ENCODE peak calls at places on chromosomes 4 and X, in nine cellular contexts. C is ovary, I is NB4, P is A549, X is stomach, F is right lobe of liver, D is tibial nerve, W is heart left ventricle, T is suprapubic skin. J is an unnamed sample.

GRCh38 chrX:45070116-45071007 is 130.3 kb downstream of the DIPK2B start:
- DNase-seq in C (no peak), I (peak), P (peak), X (no peak), F (no peak), D (peak), W (no peak), T (no peak), J (no peak)

GRCh38 chrX:9131066-9131465 is 97.1 kb upstream of the FAM9B start:
- DNase-seq in C (no peak), I (no peak), P (no peak), X (no peak), F (no peak), D (no peak), W (no peak), T (no peak), J (no peak)

GRCh38 chr4:159298502-159298901 is 195.6 kb downstream of the RAPGEF2 start:
- DNase-seq in C (no peak), I (no peak), P (no peak), X (no peak), F (no peak), D (no peak), W (no peak), T (no peak), J (no peak)

GRCh38 chr4:6769984-6770420 is 12.5 kb upstream of the KIAA0232 start:
- DNase-seq in C (no peak), I (no peak), P (no peak), X (no peak), F (no peak), D (no peak), W (no peak), T (peak), J (no peak)

GRCh38 chr4:155846929-155847328 is 19.1 kb downstream of the ASIC5 start:
- DNase-seq in C (no peak), I (no peak), P (no peak), X (no peak), F (no peak), D (no peak), W (no peak), T (no peak), J (no peak)

GRCh38 chr4:33628296-33628695 is 2616.0 kb downstream of the ARAP2 start:
- DNase-seq in C (no peak), I (no peak), P (no peak), X (no peak), F (no peak), D (no peak), W (no peak), T (no peak), J (peak)

GRCh38 chr4:123699823-123700822 is 303.5 kb downstream of the SPRY1 start:
- DNase-seq in C (no peak), I (no peak), P (no peak), X (no peak), F (no peak), D (no peak), W (no peak), T (no peak), J (no peak)

GRCh38 chr4:123421942-123422781 is 25.6 kb downstream of the SPRY1 start:
- DNase-seq in C (no peak), I (no peak), P (no peak), X (no peak), F (no peak), D (no peak), W (no peak), T (no peak), J (no peak)

GRCh38 chr4:185794637-185795036 is 17.4 kb downstream of the SORBS2 start:
- DNase-seq in C (no peak), I (no peak), P (peak), X (no peak), F (no peak), D (no peak), W (no peak), T (no peak), J (no peak)

GRCh38 chr4:185793716-185794115 is 18.3 kb downstream of the SORBS2 start:
- DNase-seq in C (no peak), I (no peak), P (no peak), X (no peak), F (no peak), D (no peak), W (no peak), T (no peak), J (no peak)

GRCh38 chr4:185796176-185796575 is 15.8 kb downstream of the SORBS2 start:
- DNase-seq in C (no peak), I (no peak), P (no peak), X (no peak), F (no peak), D (no peak), W (no peak), T (no peak), J (no peak)

GRCh38 chr4:185797018-185797417 is 15.0 kb downstream of the SORBS2 start:
- DNase-seq in C (no peak), I (no peak), P (no peak), X (no peak), F (no peak), D (no peak), W (no peak), T (no peak), J (no peak)

GRCh38 chr4:185792384-185793146 is 19.4 kb downstream of the SORBS2 start:
- DNase-seq in C (no peak), I (no peak), P (peak), X (no peak), F (no peak), D (peak), W (no peak), T (no peak), J (no peak)
- TF ChIP-seq POLR2A in C (no peak), I (no peak), P (no peak), X (no peak), F (no peak), D (no peak), W (no peak), T (no peak), J (no peak)

GRCh38 chr4:72902354-72902753 is 167.2 kb downstream of the COX18 start:
- DNase-seq in C (no peak), I (no peak), P (no peak), X (no peak), F (no peak), D (no peak), W (no peak), T (no peak), J (no peak)

GRCh38 chr4:72896515-72896914 is 173.0 kb downstream of the COX18 start:
- DNase-seq in C (no peak), I (no peak), P (peak), X (no peak), F (no peak), D (peak), W (no peak), T (no peak), J (no peak)

GRCh38 chr4:72900952-72901351 is 168.6 kb downstream of the COX18 start:
- DNase-seq in C (no peak), I (no peak), P (no peak), X (no peak), F (no peak), D (no peak), W (no peak), T (no peak), J (no peak)

GRCh38 chr4:72899214-72899613 is 170.3 kb downstream of the COX18 start:
- DNase-seq in C (no peak), I (no peak), P (no peak), X (no peak), F (no peak), D (no peak), W (no peak), T (no peak), J (no peak)

GRCh38 chr4:72899621-72900020 is 169.9 kb downstream of the COX18 start:
- DNase-seq in C (no peak), I (no peak), P (no peak), X (no peak), F (no peak), D (no peak), W (no peak), T (no peak), J (no peak)
- TF ChIP-seq CTCF in C (no peak), I (no peak), P (no peak), X (no peak), F (no peak), D (no peak), W (no peak), T (no peak), J (no peak)

GRCh38 chr4:99100876-99101275 is 12.3 kb upstream of the ADH5 start:
- DNase-seq in C (no peak), I (no peak), P (no peak), X (no peak), F (no peak), D (no peak), W (no peak), T (no peak), J (no peak)
- TF ChIP-seq POLR2A in C (no peak), I (no peak), P (no peak), X (no peak), F (no peak), D (no peak), W (no peak), T (no peak), J (no peak)

GRCh38 chr4:83284161-83285021 is at the start of gene COQ2:
- DNase-seq in C (peak), I (peak), P (peak), X (peak), F (peak), D (peak), W (peak), T (peak), J (peak)
- TF ChIP-seq CTCF in C (peak), I (no peak), P (peak), X (peak), F (peak), D (peak), W (peak), T (peak), J (no peak)

DNA sequence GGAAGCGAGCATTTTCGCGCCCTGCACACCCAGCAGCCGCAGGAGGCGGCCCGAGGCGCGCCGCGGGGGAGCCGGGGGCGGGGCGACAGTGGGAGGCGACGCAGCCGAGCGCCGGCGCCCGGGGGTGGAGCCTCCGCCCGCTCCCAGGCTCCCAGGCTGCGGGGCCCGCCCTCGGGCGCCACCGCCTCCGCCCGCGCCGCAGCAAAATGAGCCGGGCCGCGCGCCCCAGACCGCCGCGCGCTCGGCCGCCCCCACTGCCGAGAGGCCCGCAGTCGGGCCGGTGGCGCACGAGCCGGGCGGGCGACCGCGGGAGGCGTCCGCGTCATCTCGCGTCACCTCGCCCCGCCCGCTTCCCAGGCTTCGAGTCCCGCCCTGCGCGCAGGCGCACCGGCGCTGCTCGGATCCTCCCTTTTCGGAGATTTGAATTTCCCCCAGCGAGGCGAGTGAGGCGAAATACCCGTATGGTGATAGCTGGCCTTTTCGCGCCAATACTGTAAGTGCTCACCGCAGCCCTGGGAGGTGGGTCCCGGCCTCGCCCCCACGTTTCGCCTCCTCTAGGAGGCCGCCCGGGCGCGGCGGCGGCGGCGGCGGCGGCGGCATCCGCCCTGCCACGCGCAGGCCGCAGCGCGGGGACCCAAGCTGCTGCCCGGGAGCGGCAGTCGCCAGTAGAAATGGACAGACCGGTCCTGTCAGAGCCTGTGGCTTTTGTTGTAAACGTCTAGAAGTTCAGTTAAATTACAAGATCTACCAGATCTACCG is at the start of gene TMEM187:
- DNase-seq in C (peak), I (peak), P (peak), X (peak), F (peak), D (peak), W (peak), T (peak), J (peak)
- TF ChIP-seq POLR2A in C (peak), I (peak), P (no peak), X (no peak), F (peak), D (peak), W (no peak), T (peak), J (no peak)

GRCh38 chrX:87661761-87662160 is 144.2 kb downstream of the KLHL4 start:
- DNase-seq in C (no peak), I (no peak), P (no peak), X (no peak), F (no peak), D (no peak), W (no peak), T (no peak), J (no peak)

GRCh38 chrX:87663421-87663820 is 145.8 kb downstream of the KLHL4 start:
- DNase-seq in C (no peak), I (no peak), P (no peak), X (no peak), F (no peak), D (no peak), W (no peak), T (no peak), J (no peak)

GRCh38 chrX:87664381-87664780 is 146.8 kb downstream of the KLHL4 start:
- DNase-seq in C (no peak), I (peak), P (peak), X (no peak), F (no peak), D (no peak), W (no peak), T (no peak), J (no peak)
- TF ChIP-seq CTCF in C (peak), I (no peak), P (peak), X (peak), F (peak), D (peak), W (peak), T (no peak), J (no peak)

DNA sequence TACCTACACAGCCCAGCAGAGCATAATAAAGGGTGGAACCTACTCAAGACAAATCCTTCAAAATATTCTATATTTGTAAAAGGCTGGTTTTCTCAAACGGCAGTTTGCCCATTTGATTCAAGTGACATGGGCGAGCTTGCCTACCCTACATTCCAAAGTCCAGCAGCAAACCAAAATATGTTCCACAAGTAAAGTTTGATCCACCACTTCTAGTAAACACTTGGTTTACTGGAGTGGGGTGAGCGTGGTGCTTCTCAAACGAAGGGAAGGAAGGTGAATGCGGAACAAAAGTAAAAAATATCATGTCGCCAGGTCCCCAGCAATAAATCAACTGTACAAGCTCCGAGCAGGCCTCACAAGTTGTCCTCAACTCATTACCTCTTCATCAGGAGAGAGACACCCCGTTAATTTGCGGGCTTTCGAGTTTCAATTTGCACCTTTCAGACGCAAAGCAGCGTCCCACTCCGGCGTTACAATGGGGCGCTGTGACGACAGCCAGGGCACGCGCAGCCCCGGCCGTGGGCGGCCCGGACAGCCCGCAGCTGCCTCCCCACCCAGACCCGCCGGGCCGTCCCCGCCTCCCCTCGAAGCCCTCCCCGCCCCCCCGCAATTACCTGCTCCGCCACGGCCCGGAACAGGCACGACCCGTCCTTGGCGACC is 1.1 kb downstream of the OTUD4 start:
- DNase-seq in C (peak), I (peak), P (peak), X (peak), F (peak), D (peak), W (peak), T (peak), J (peak)
- TF ChIP-seq POLR2A in C (no peak), I (no peak), P (no peak), X (no peak), F (peak), D (peak), W (no peak), T (peak), J (peak)

DNA sequence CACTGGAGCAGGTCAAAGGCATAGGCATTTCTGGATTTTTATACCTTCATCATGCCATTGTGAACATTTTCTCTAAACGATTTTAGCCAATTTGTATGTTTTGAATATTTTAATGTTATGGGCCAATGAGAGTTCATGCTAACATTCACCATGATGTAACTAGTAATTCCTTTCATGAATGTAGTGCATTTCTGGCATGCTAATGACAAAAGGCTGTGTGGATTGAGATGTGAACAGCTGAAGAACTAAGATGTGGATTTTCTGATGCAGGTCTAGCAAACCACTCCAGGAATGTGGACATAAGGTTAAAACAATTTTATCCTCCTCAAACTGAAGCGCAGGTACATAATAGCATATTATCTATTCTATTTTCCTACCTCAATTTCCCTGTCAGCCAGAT is 269.4 kb downstream of the NLGN4X start:
- DNase-seq in C (no peak), I (no peak), P (no peak), X (no peak), F (no peak), D (no peak), W (no peak), T (no peak), J (no peak)
- TF ChIP-seq CTCF in C (no peak), I (no peak), P (no peak), X (no peak), F (no peak), D (no peak), W (no peak), T (no peak), J (no peak)

GRCh38 chr4:138243369-138243768 is 1.2 kb upstream of the SLC7A11 start:
- DNase-seq in C (no peak), I (no peak), P (no peak), X (no peak), F (no peak), D (no peak), W (no peak), T (no peak), J (peak)

GRCh38 chr4:138241281-138242075 is 671 bp downstream of the SLC7A11 start:
- DNase-seq in C (no peak), I (peak), P (peak), X (no peak), F (no peak), D (no peak), W (no peak), T (no peak), J (peak)

GRCh38 chr4:138239496-138239895 is 2.7 kb downstream of the SLC7A11 start:
- DNase-seq in C (no peak), I (no peak), P (no peak), X (no peak), F (no peak), D (no peak), W (no peak), T (no peak), J (no peak)

GRCh38 chr4:138242830-138243149 is 641 bp upstream of the SLC7A11 start:
- DNase-seq in C (no peak), I (no peak), P (no peak), X (no peak), F (no peak), D (no peak), W (no peak), T (no peak), J (no peak)

GRCh38 chr4:138242076-138242829 is at the start of gene SLC7A11:
- DNase-seq in C (no peak), I (peak), P (peak), X (peak), F (peak), D (peak), W (no peak), T (no peak), J (peak)
- TF ChIP-seq POLR2A in C (no peak), I (peak), P (peak), X (no peak), F (peak), D (no peak), W (no peak), T (no peak), J (peak)

J was measured in thyroid gland.